ENCODE peak calls at places on chromosomes 16 and 17, in seven cellular contexts. Q is neural crest cell, D is RWPE1, X is type B pancreatic cell, C is BJ, F is thoracic aorta, N is AG10803. G is an unnamed sample.

GRCh38 chr17:6423931-6424330 is 11.0 kb downstream of the AIPL1 start:
- DNase-seq in D (no peak), F (no peak), N (no peak), Q (no peak), C (no peak), X (no peak), G (no peak)

GRCh38 chr16:20879175-20880053 is 20.7 kb downstream of the DCUN1D3 start:
- DNase-seq in C (no peak), D (peak; percentile 64), F (no peak), Q (no peak), N (peak; percentile 51), X (no peak), G (peak; percentile 39)

GRCh38 chr16:10561001-10561400 is 19.4 kb downstream of the EMP2 start:
- DNase-seq in F (no peak), N (no peak), X (no peak), D (no peak), C (no peak), Q (no peak), G (no peak)

GRCh38 chr17:66317629-66318028 is 15.2 kb downstream of the PRKCA start:
- DNase-seq in F (no peak), C (no peak), Q (no peak), D (no peak), N (peak; percentile 48), X (no peak), G (no peak)

GRCh38 chr17:38464251-38464722 is 36.0 kb downstream of the ARHGAP23 start:
- DNase-seq in D (no peak), C (no peak), X (no peak), Q (no peak), F (peak; percentile 55), N (peak; percentile 74), G (peak; percentile 51)

GRCh38 chr16:81939164-81940067 is 71.9 kb downstream of the SDR42E1 start:
- DNase-seq in F (no peak), C (no peak), Q (no peak), D (no peak), N (no peak), X (no peak), G (no peak)

GRCh38 chr17:38702900-38703741 is 2.0 kb upstream of the MLLT6 start:
- DNase-seq in D (no peak), C (no peak), N (no peak), Q (peak; percentile 15), X (no peak), F (no peak), G (no peak)

GRCh38 chr16:2335286-2335895 is 5.1 kb downstream of the ABCA3 start:
- DNase-seq in X (peak; percentile 42), N (no peak), D (no peak), C (no peak), Q (no peak), F (no peak), G (no peak)

GRCh38 chr17:69960755-69961154 is 114.3 kb upstream of the KCNJ16 start:
- DNase-seq in D (no peak), N (no peak), X (no peak), F (no peak), Q (no peak), C (no peak), G (no peak)

GRCh38 chr17:18321309-18321708 is 6.2 kb downstream of the SMCR8 start:
- DNase-seq in Q (no peak), C (no peak), F (no peak), X (no peak), N (peak; percentile 28), D (no peak), G (no peak)
- TF ChIP-seq CTCF in Q (no peak), C (peak; percentile 16), F (peak; percentile 7), X (no peak), N (peak; percentile 38), D (no peak), G (no peak)

DNA sequence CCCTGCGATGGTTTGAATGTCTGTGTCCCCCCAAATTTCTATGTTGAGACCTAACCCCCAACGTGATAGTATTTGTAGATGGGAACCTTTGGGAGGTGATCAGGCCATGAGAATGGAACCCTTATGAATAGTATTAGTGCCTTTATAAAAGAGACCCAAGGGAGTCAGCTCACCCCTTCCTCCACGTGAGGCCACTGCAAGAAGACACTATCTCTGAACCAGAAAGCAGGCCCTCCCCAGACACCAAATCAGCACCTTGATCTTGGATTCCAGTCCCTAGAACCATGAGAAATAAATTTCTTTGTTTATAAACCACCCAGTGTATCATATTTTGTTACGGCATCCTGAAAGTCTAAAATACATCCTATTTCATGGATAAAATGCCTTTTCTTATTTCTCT is 64.4 kb upstream of the LRRC37A3 start:
- DNase-seq in D (no peak), N (no peak), X (peak; percentile 7), F (no peak), C (no peak), Q (no peak), G (no peak)
- TF ChIP-seq CTCF in D (no peak), N (no peak), X (no peak), F (no peak), C (no peak), Q (no peak), G (no peak)

GRCh38 chr17:73791121-73791520 is 146.9 kb upstream of the SDK2 start:
- DNase-seq in N (no peak), X (no peak), Q (no peak), F (no peak), D (no peak), C (no peak), G (no peak)

GRCh38 chr17:73786286-73786743 is 142.1 kb upstream of the SDK2 start:
- DNase-seq in F (no peak), C (no peak), D (peak; percentile 71), Q (peak; percentile 19), N (no peak), X (no peak), G (no peak)

GRCh38 chr17:73787036-73787720 is 142.9 kb upstream of the SDK2 start:
- DNase-seq in X (no peak), D (no peak), C (no peak), F (no peak), Q (no peak), N (no peak), G (no peak)

GRCh38 chr17:73785466-73785865 is 141.2 kb upstream of the SDK2 start:
- DNase-seq in F (no peak), C (no peak), Q (no peak), D (no peak), X (no peak), N (no peak), G (no peak)

DNA sequence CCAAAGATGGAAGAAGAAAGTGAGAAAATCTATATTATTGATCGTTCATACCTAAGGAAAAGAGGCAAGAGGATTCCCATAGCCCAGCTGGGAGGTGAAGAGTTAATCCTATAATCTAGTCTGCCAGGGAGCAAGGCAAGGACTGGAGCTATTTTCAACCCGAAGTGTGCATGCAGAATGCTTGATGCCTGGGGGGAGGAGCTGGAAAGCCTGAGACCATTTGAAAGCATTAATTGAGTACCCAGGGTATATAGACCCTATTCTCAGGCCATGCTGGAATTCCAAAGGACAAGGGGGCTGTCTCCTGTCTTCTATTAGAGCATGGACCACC is 143.4 kb upstream of the SDK2 start:
- DNase-seq in N (no peak), D (no peak), Q (no peak), F (no peak), C (no peak), X (no peak), G (no peak)
- TF ChIP-seq CTCF in N (no peak), D (no peak), Q (no peak), F (no peak), C (no peak), X (no peak), G (no peak)

GRCh38 chr16:72101195-72101594 is 7.5 kb downstream of the DHX38 start:
- DNase-seq in F (no peak), D (no peak), N (no peak), Q (no peak), C (no peak), X (no peak), G (no peak)

GRCh38 chr16:72104905-72105304 is 11.3 kb downstream of the DHX38 start:
- DNase-seq in D (no peak), N (no peak), F (no peak), C (no peak), Q (no peak), X (peak; percentile 40), G (no peak)

GRCh38 chr16:72094266-72094610 is 591 bp downstream of the DHX38 start:
- DNase-seq in C (no peak), D (no peak), X (no peak), Q (no peak), F (no peak), N (peak; percentile 8), G (no peak)

GRCh38 chr16:72098936-72099335 is 5.3 kb downstream of the DHX38 start:
- DNase-seq in C (no peak), F (no peak), X (no peak), Q (no peak), D (no peak), N (no peak), G (no peak)

DNA sequence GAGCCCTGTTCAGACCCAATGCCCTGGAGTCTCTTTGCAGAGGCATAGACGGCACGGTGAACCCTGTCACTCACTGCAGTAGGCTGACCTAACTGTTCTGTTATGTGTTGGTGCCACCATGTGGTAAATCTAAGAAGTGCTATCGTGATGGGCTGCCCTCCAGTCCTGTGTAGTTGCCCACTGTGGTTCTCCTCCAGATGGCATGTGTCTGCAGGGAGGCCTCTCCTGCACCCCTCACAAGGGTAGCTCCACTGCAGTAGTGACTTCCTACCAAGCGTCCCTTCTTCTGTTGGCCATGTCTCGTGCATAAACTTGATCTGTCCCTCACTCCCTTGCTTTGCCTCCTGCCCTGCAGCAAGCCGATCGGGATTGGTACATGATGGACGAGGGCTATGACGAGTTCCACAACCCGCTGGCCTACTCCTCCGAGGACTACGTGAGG is 5.8 kb downstream of the DHX38 start:
- DNase-seq in F (no peak), C (no peak), Q (peak; percentile 50), D (peak; percentile 64), N (peak; percentile 38), X (no peak), G (peak; percentile 72)
- TF ChIP-seq CTCF in F (peak; percentile 48), C (peak; percentile 48), Q (peak; percentile 62), D (peak; percentile 56), N (peak; percentile 54), X (peak; percentile 73), G (peak; percentile 48)

G was measured in foreskin fibroblast.